ENCODE peak calls at places on chromosome 15, in five cellular contexts. I is hepatocyte; W is caudate nucleus; L is naive thymus-derived CD4-positive, alpha-beta T cell; H is CD8-positive, alpha-beta T cell. F is an unnamed sample.
A peak's percentile ranks its signal among the peaks of the same experiment; 100 is the strongest.

GRCh38 chr15:27844018-27844666 is 255.0 kb downstream of the OCA2 start:
- DNase-seq in I (no peak), W (no peak), L (no peak), H (no peak), F (no peak)

GRCh38 chr15:52183562-52184173 is 7.5 kb downstream of the GNB5 start:
- DNase-seq in I (peak; percentile 60), W (no peak), L (no peak), H (no peak), F (no peak)

GRCh38 chr15:91790826-91791225 is 62.7 kb upstream of the SLCO3A1 start:
- DNase-seq in I (no peak), W (no peak), L (no peak), H (no peak), F (no peak)

GRCh38 chr15:96076350-96076749 is 254.2 kb upstream of the NR2F2 start:
- DNase-seq in I (no peak), W (no peak), L (no peak), H (no peak), F (no peak)

GRCh38 chr15:86725628-86726027 is 646.0 kb downstream of the AGBL1 start:
- DNase-seq in I (no peak), W (no peak), L (no peak), H (no peak), F (no peak)

GRCh38 chr15:80549191-80549590 is 145.0 kb downstream of the ARNT2 start:
- DNase-seq in I (no peak), W (no peak), L (no peak), H (no peak), F (no peak)

GRCh38 chr15:79042213-79042928 is 48.2 kb downstream of the RASGRF1 start:
- DNase-seq in I (no peak), W (no peak), L (no peak), H (no peak), F (no peak)

GRCh38 chr15:83653639-83654378 is at the start of gene ADAMTSL3:
- DNase-seq in I (peak; percentile 77), W (no peak), L (no peak), H (no peak), F (no peak)

GRCh38 chr15:69978603-69979002 is 119.1 kb downstream of the TLE3 start:
- DNase-seq in I (no peak), W (no peak), L (no peak), H (no peak), F (no peak)

GRCh38 chr15:57321485-57321884 is 54.8 kb upstream of the CGNL1 start:
- DNase-seq in I (no peak), W (no peak), L (no peak), H (no peak), F (no peak)

GRCh38 chr15:63195257-63196023 is 6.0 kb downstream of the RAB8B start:
- DNase-seq in I (no peak), W (no peak), L (no peak), H (no peak), F (no peak)

GRCh38 chr15:31551323-31551722 is 224.7 kb downstream of the KLF13 start:
- DNase-seq in I (no peak), W (no peak), L (no peak), H (no peak), F (no peak)

GRCh38 chr15:60605879-60606304 is 127.0 kb upstream of the ICE2 start:
- DNase-seq in I (no peak), W (no peak), L (no peak), H (no peak), F (no peak)

GRCh38 chr15:60972866-60973265 is 256.2 kb downstream of the RORA start:
- DNase-seq in I (no peak), W (no peak), L (no peak), H (no peak), F (no peak)

GRCh38 chr15:66850078-66850991 is 148.3 kb downstream of the SMAD6 start:
- DNase-seq in I (peak; percentile 64), W (no peak), L (no peak), H (no peak), F (no peak)

GRCh38 chr15:71386448-71387236 is 271.4 kb downstream of the THSD4 start:
- DNase-seq in I (peak; percentile 37), W (no peak), L (no peak), H (no peak), F (no peak)

GRCh38 chr15:67750371-67750770 is 74.9 kb upstream of the SKOR1 start:
- DNase-seq in I (no peak), W (no peak), L (no peak), H (no peak), F (no peak)

GRCh38 chr15:33926260-33926659 is 42.0 kb upstream of the CHRM5 start:
- DNase-seq in I (peak; percentile 8), W (no peak), L (no peak), H (no peak), F (no peak)

GRCh38 chr15:76059320-76060097 is at the start of gene TMEM266:
- DNase-seq in I (peak; percentile 89), W (no peak), L (no peak), H (no peak), F (no peak)

GRCh38 chr15:34514251-34514760 is 69.1 kb downstream of the GOLGA8B start:
- DNase-seq in I (peak; percentile 70), W (no peak), L (no peak), H (peak; percentile 17), F (no peak)

GRCh38 chr15:62742409-62743171 is 300.0 kb upstream of the TPM1 start:
- DNase-seq in I (peak; percentile 88), W (no peak), L (peak; percentile 15), H (peak; percentile 37), F (no peak)

GRCh38 chr15:33171202-33171601 is 23.3 kb downstream of the FMN1 start:
- DNase-seq in I (no peak), W (no peak), L (no peak), H (no peak), F (no peak)

GRCh38 chr15:63313866-63314265 is 36.5 kb downstream of the APH1B start:
- DNase-seq in I (no peak), W (no peak), L (no peak), H (no peak), F (no peak)

GRCh38 chr15:79595995-79596622 is 164.0 kb downstream of the MINAR1 start:
- DNase-seq in I (peak; percentile 92), W (no peak), L (peak; percentile 2), H (no peak), F (no peak)

GRCh38 chr15:84736375-84736774 is 12.0 kb upstream of the ZNF592 start:
- DNase-seq in I (no peak), W (no peak), L (peak; percentile 70), H (peak; percentile 59), F (peak; percentile 47)

GRCh38 chr15:49313650-49314049 is 109.4 kb upstream of the FGF7 start:
- DNase-seq in I (no peak), W (no peak), L (no peak), H (no peak), F (no peak)

GRCh38 chr15:82810863-82811421 is 1.5 kb downstream of the WHAMM start:
- DNase-seq in I (no peak), W (no peak), L (peak; percentile 72), H (peak; percentile 46), F (peak; percentile 38)

GRCh38 chr15:60412807-60413597 is 15.2 kb upstream of the ANXA2 start:
- DNase-seq in I (no peak), W (no peak), L (no peak), H (no peak), F (no peak)

GRCh38 chr15:77821959-77822256 is 189.2 kb upstream of the LINGO1 start:
- DNase-seq in I (no peak), W (no peak), L (no peak), H (no peak), F (no peak)

GRCh38 chr15:85329561-85330421 is 50.6 kb upstream of the AKAP13 start:
- DNase-seq in I (peak; percentile 42), W (no peak), L (peak; percentile 51), H (peak; percentile 24), F (no peak)

GRCh38 chr15:26261413-26261812 is 398.3 kb upstream of the ATP10A start:
- DNase-seq in I (no peak), W (no peak), L (no peak), H (no peak), F (no peak)

GRCh38 chr15:39431371-39431770 is 149.5 kb upstream of the THBS1 start:
- DNase-seq in I (no peak), W (no peak), L (no peak), H (no peak), F (no peak)

GRCh38 chr15:75455982-75456531 is 4.6 kb upstream of the SIN3A start:
- DNase-seq in I (peak; percentile 63), W (peak; percentile 69), L (no peak), H (peak; percentile 59), F (no peak)

GRCh38 chr15:94972314-94972713 is 741.0 kb downstream of the MCTP2 start:
- DNase-seq in I (peak; percentile 12), W (no peak), L (no peak), H (no peak), F (no peak)

GRCh38 chr15:65836665-65837064 is 32.6 kb upstream of the RAB11A start:
- DNase-seq in I (no peak), W (no peak), L (no peak), H (no peak), F (no peak)
- H3K27ac ChIP-seq in I (no peak overlapping the region), W (no peak overlapping the region), L (no peak overlapping the region), H (no peak overlapping the region), F (no peak overlapping the region)

DNA sequence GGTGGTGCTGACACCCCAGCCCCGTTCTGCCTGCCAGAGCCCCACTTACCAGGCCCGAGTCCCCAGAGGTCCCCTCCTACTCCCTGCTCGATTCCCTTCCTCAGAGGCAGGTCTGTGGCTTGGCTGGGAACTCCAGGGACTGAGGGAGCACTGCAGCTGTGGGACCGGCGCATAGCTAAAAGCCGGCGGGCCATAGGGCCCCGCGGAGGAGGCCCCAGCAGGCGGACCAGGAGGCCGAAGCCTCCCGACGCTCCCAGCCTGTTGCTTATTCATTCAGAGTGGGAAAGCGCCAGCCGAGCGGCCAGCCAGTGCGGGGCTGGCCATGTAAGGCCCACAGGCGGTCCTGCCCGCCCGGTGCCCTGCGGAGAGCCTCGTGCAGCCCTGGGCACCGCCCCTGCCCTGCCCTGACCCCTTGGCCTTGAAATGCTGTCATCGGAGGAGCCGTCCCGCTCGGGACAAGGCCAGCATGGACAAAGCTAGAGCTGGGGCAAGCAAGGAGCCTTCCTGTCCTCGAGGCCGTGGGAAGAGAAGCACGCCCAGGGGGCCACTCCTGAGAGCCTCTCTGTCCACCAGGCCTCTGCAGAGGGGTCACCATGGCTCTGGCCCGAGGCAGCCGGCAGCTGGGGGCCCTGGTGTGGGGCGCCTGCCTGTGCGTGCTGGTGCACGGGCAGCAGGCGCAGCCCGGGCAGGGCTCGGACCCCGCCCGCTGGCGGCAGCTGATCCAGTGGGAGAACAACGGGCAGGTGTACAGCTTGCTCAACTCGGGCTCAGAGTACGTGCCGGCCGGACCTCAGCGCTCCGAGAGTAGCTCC is at the start of gene LOXL1:
- DNase-seq in I (peak; percentile 90), W (no peak), L (no peak), H (no peak), F (no peak)
- H3K27ac ChIP-seq in I (peak within 1 kb of the TSS; percentile 88), W (peak within 1 kb of the TSS; percentile 26), L (peak within 1 kb of the TSS; percentile 77), H (peak within 1 kb of the TSS; percentile 41), F (peak within 1 kb of the TSS; percentile 78)

DNA sequence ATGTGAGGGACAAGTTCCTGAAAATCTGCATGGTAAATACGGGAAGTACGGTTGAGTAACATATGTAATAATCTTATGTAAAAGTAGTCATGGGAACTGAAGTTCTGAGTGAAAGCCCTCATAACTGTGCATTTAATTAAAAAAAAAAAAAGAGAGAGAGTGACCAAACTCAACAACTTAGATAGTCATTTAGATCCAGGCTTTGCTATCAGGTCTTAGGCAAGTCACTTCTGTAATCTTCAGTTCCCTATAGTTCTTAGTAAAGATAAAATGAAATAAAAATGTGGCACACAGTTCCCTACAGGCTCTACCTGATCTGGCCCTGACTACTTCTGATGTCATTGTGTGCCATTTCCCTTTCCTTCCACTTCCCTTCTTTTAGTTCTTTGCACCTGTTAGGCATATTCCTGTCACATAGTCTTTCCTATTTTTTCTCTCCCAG is 15.0 kb downstream of the RNF111 start:
- DNase-seq in I (no peak), W (no peak), L (no peak), H (no peak), F (no peak)
- H3K27ac ChIP-seq in I (no peak overlapping the region), W (no peak overlapping the region), L (no peak overlapping the region), H (no peak overlapping the region), F (no peak overlapping the region)

GRCh38 chr15:99424978-99425665 is 140.7 kb upstream of the MEF2A start:
- DNase-seq in I (peak; percentile 65), W (no peak), L (peak; percentile 33), H (peak; percentile 61), F (peak; percentile 19)
- H3K27ac ChIP-seq in I (peak overlapping the region; percentile 82), W (peak overlapping the region; percentile 58), L (peak overlapping the region; percentile 72), H (peak overlapping the region; percentile 26), F (peak overlapping the region; percentile 66)